ENCODE peak calls at places on chromosomes 2 and 18, in ten cellular contexts. M is coronary artery; A is CD4-positive, alpha-beta memory T cell; F is neural crest cell; L is suprapubic skin; O is stimulated activated CD8-positive, alpha-beta memory T cell treated with anti-CD3 and anti-CD28 coated beads, Interleukin-15, amount 100 ng/mL, for 1 hour; I is HFF-Myc; G is Ammon's horn; C is T-helper 1 cell; P is foreskin keratinocyte. Q is an unnamed sample.

GRCh38 chr2:65300134-65300771 is 72.6 kb downstream of the ACTR2 start:
- DNase-seq in M (peak; percentile 91), A (no peak), F (no peak), L (peak; percentile 88), O (no peak), I (no peak), G (peak; percentile 39), C (no peak), P (no peak), Q (peak; percentile 52)

GRCh38 chr18:2147866-2148265 is 423.4 kb downstream of the METTL4 start:
- DNase-seq in M (no peak), A (no peak), F (no peak), L (no peak), O (no peak), I (peak; percentile 5), G (no peak), C (no peak), P (peak; percentile 97), Q (no peak)

GRCh38 chr2:234446404-234447076 is 50.3 kb downstream of the ARL4C start:
- DNase-seq in M (no peak), A (peak; percentile 90), F (no peak), L (no peak), O (peak; percentile 48), I (no peak), G (peak; percentile 78), C (peak; percentile 65), P (peak; percentile 97), Q (peak; percentile 90)

GRCh38 chr2:160994141-160995002 is 165.9 kb upstream of the TANK start:
- DNase-seq in M (no peak), A (peak; percentile 77), F (peak; percentile 82), L (peak; percentile 81), O (peak; percentile 45), I (peak; percentile 83), G (peak; percentile 87), C (peak; percentile 66), P (peak; percentile 91), Q (peak; percentile 78)

GRCh38 chr2:133844214-133844892 is 276.1 kb upstream of the NCKAP5 start:
- DNase-seq in M (peak; percentile 72), A (peak; percentile 40), F (peak; percentile 85), L (no peak), O (peak; percentile 24), I (peak; percentile 50), G (peak; percentile 77), C (peak; percentile 46), P (peak; percentile 86), Q (peak; percentile 63)

GRCh38 chr2:159933727-159934049 is 128.7 kb downstream of the PLA2R1 start:
- DNase-seq in M (no peak), A (no peak), F (no peak), L (no peak), O (no peak), I (no peak), G (peak; percentile 40), C (no peak), P (no peak), Q (no peak)

GRCh38 chr2:129329574-129329973 is 649.9 kb upstream of the RAB6C start:
- DNase-seq in M (no peak), A (no peak), F (no peak), L (no peak), O (no peak), I (no peak), G (no peak), C (no peak), P (no peak), Q (no peak)

GRCh38 chr2:5691659-5692529 is at the start of gene SOX11:
- DNase-seq in M (no peak), A (no peak), F (peak; percentile 96), L (no peak), O (no peak), I (peak; percentile 59), G (peak; percentile 51), C (no peak), P (peak; percentile 78), Q (no peak)

GRCh38 chr18:52402814-52403213 is 62.8 kb downstream of the DCC start:
- DNase-seq in M (no peak), A (no peak), F (no peak), L (no peak), O (no peak), I (no peak), G (no peak), C (no peak), P (no peak), Q (no peak)

GRCh38 chr2:100744589-100744988 is 75.3 kb upstream of the NPAS2 start:
- DNase-seq in M (no peak), A (no peak), F (no peak), L (no peak), O (no peak), I (no peak), G (no peak), C (no peak), P (peak; percentile 51), Q (no peak)

GRCh38 chr2:11677146-11678055 is 7.4 kb upstream of the NTSR2 start:
- DNase-seq in M (peak; percentile 59), A (no peak), F (no peak), L (peak; percentile 72), O (no peak), I (no peak), G (peak; percentile 47), C (no peak), P (no peak), Q (no peak)

GRCh38 chr2:236284208-236284607 is 20.0 kb upstream of the ASB18 start:
- DNase-seq in M (no peak), A (no peak), F (no peak), L (no peak), O (no peak), I (no peak), G (no peak), C (no peak), P (no peak), Q (no peak)

GRCh38 chr2:60068755-60069154 is 484.7 kb downstream of the BCL11A start:
- DNase-seq in M (no peak), A (no peak), F (no peak), L (no peak), O (no peak), I (no peak), G (no peak), C (no peak), P (no peak), Q (no peak)

GRCh38 chr18:8615397-8616025 is 6.3 kb downstream of the RAB12 start:
- DNase-seq in M (no peak), A (no peak), F (no peak), L (no peak), O (no peak), I (peak; percentile 90), G (peak; percentile 78), C (no peak), P (peak; percentile 79), Q (no peak)

GRCh38 chr2:166233244-166233643 is 105.4 kb upstream of the SCN1A start:
- DNase-seq in M (no peak), A (no peak), F (no peak), L (no peak), O (no peak), I (no peak), G (no peak), C (no peak), P (no peak), Q (no peak)

GRCh38 chr2:232454630-232455029 is 1.3 kb upstream of the ALPI start:
- DNase-seq in M (no peak), A (no peak), F (no peak), L (peak; percentile 49), O (no peak), I (no peak), G (no peak), C (no peak), P (no peak), Q (no peak)

GRCh38 chr2:71675296-71675695 is 221.9 kb downstream of the DYSF start:
- DNase-seq in M (peak; percentile 26), A (no peak), F (no peak), L (peak; percentile 70), O (no peak), I (no peak), G (no peak), C (no peak), P (peak; percentile 85), Q (no peak)

GRCh38 chr2:28904802-28905499 is 10.5 kb downstream of the WDR43 start:
- DNase-seq in M (no peak), A (no peak), F (no peak), L (no peak), O (no peak), I (no peak), G (no peak), C (no peak), P (peak; percentile 15), Q (no peak)

GRCh38 chr2:102258386-102259074 is 52.8 kb upstream of the IL1RL1 start:
- DNase-seq in M (no peak), A (no peak), F (no peak), L (no peak), O (no peak), I (peak; percentile 58), G (no peak), C (no peak), P (peak; percentile 96), Q (no peak)

GRCh38 chr18:10015941-10016819 is 102.4 kb downstream of the VAPA start:
- DNase-seq in M (no peak), A (no peak), F (no peak), L (peak; percentile 60), O (no peak), I (peak; percentile 90), G (peak; percentile 56), C (no peak), P (peak; percentile 91), Q (peak; percentile 65)

GRCh38 chr2:120568089-120568974 is 167.3 kb upstream of the GLI2 start:
- DNase-seq in M (no peak), A (no peak), F (no peak), L (no peak), O (no peak), I (no peak), G (no peak), C (no peak), P (no peak), Q (no peak)

GRCh38 chr2:38930600-38930999 is 40.9 kb downstream of the ARHGEF33 start:
- DNase-seq in M (no peak), A (no peak), F (no peak), L (no peak), O (no peak), I (no peak), G (no peak), C (no peak), P (no peak), Q (no peak)

GRCh38 chr2:239496700-239497099 is 95.9 kb upstream of the HDAC4 start:
- DNase-seq in M (no peak), A (no peak), F (no peak), L (no peak), O (no peak), I (no peak), G (no peak), C (no peak), P (no peak), Q (no peak)

GRCh38 chr2:171703574-171704347 is 16.5 kb downstream of the DYNC1I2 start:
- DNase-seq in M (no peak), A (peak; percentile 19), F (no peak), L (no peak), O (no peak), I (peak; percentile 22), G (peak; percentile 35), C (no peak), P (no peak), Q (no peak)

GRCh38 chr18:36297419-36298112 is at the start of gene FHOD3:
- DNase-seq in M (no peak), A (no peak), F (peak; percentile 68), L (no peak), O (no peak), I (no peak), G (peak; percentile 43), C (no peak), P (no peak), Q (no peak)

GRCh38 chr2:54503192-54503591 is 47.1 kb downstream of the SPTBN1 start:
- DNase-seq in M (no peak), A (peak; percentile 10), F (peak; percentile 49), L (no peak), O (no peak), I (no peak), G (peak; percentile 54), C (peak; percentile 5), P (no peak), Q (peak; percentile 67)

GRCh38 chr2:219615894-219616293 is 11.5 kb upstream of the SLC4A3 start:
- DNase-seq in M (no peak), A (no peak), F (no peak), L (no peak), O (no peak), I (no peak), G (no peak), C (no peak), P (no peak), Q (no peak)

GRCh38 chr2:233384017-233384416 is 29.7 kb downstream of the DGKD start:
- DNase-seq in M (no peak), A (no peak), F (no peak), L (no peak), O (no peak), I (no peak), G (no peak), C (no peak), P (no peak), Q (no peak)

Q was measured in DND-41.